ENCODE peak calls at places on chromosomes 5 and 9, in ten cellular contexts. Z is AG10803; L is BE2C; Q is mesendoderm; V is CD4-positive, alpha-beta memory T cell; C is fibroblast of pulmonary artery; E is ovary; M is BJ; K is cardiac fibroblast; F is heart right ventricle. Y is an unnamed sample.

GRCh38 chr5:57494104-57495098 is 11.8 kb upstream of the ACTBL2 start:
- DNase-seq in Z (peak), L (peak), Q (peak), V (no peak), C (peak), E (peak), M (peak), K (peak), F (peak), Y (peak)

GRCh38 chr5:59863777-59864176 is 29.7 kb downstream of the PDE4D start:
- DNase-seq in Z (peak), L (no peak), Q (no peak), V (no peak), C (no peak), E (no peak), M (no peak), K (no peak), F (no peak), Y (no peak)

GRCh38 chr9:132169672-132170392 is 8.0 kb downstream of the NTNG2 start:
- DNase-seq in Z (peak), L (peak), Q (peak), V (peak), C (peak), E (peak), M (no peak), K (peak), F (peak), Y (no peak)

GRCh38 chr9:70412678-70413426 is 1.6 kb downstream of the KLF9 start:
- DNase-seq in Z (peak), L (peak), Q (peak), V (peak), C (peak), E (peak), M (no peak), K (peak), F (peak), Y (no peak)

GRCh38 chr5:16881253-16881652 is 54.8 kb downstream of the MYO10 start:
- DNase-seq in Z (no peak), L (no peak), Q (no peak), V (no peak), C (no peak), E (no peak), M (no peak), K (no peak), F (no peak), Y (no peak)

GRCh38 chr5:127064253-127064652 is 9.0 kb downstream of the C5orf63 start:
- DNase-seq in Z (no peak), L (no peak), Q (no peak), V (no peak), C (no peak), E (no peak), M (no peak), K (no peak), F (no peak), Y (no peak)

GRCh38 chr5:35487255-35488035 is 130.2 kb upstream of the SPEF2 start:
- DNase-seq in Z (peak), L (no peak), Q (no peak), V (no peak), C (no peak), E (no peak), M (peak), K (no peak), F (no peak), Y (no peak)

GRCh38 chr9:89978185-89978584 is 373.4 kb downstream of the GADD45G start:
- DNase-seq in Z (peak), L (no peak), Q (peak), V (no peak), C (no peak), E (no peak), M (no peak), K (no peak), F (no peak), Y (no peak)

GRCh38 chr5:11719888-11720481 is 184.3 kb downstream of the CTNND2 start:
- DNase-seq in Z (no peak), L (peak), Q (peak), V (no peak), C (no peak), E (no peak), M (no peak), K (peak), F (no peak), Y (no peak)

GRCh38 chr9:13386935-13387667 is 107.6 kb upstream of the MPDZ start:
- DNase-seq in Z (peak), L (no peak), Q (no peak), V (no peak), C (peak), E (no peak), M (peak), K (peak), F (no peak), Y (peak)

GRCh38 chr5:69364414-69364813 is 4.9 kb downstream of the AK6 start:
- DNase-seq in Z (peak), L (no peak), Q (peak), V (peak), C (peak), E (no peak), M (no peak), K (peak), F (no peak), Y (no peak)

GRCh38 chr9:132670359-132670815 is at the start of gene GTF3C4:
- DNase-seq in Z (peak), L (peak), Q (no peak), V (no peak), C (peak), E (peak), M (no peak), K (peak), F (peak), Y (no peak)

GRCh38 chr9:106502930-106503329 is 360.0 kb upstream of the ZNF462 start:
- DNase-seq in Z (no peak), L (no peak), Q (no peak), V (no peak), C (no peak), E (no peak), M (no peak), K (no peak), F (no peak), Y (no peak)

GRCh38 chr5:73938938-73939320 is 312.9 kb downstream of the ARHGEF28 start:
- DNase-seq in Z (no peak), L (no peak), Q (no peak), V (no peak), C (no peak), E (no peak), M (no peak), K (no peak), F (no peak), Y (no peak)

GRCh38 chr9:129458155-129458661 is 162.7 kb downstream of the C9orf50 start:
- DNase-seq in Z (no peak), L (no peak), Q (no peak), V (peak), C (no peak), E (no peak), M (no peak), K (no peak), F (peak), Y (no peak)

GRCh38 chr9:136001231-136001630 is 40.1 kb upstream of the UBAC1 start:
- DNase-seq in Z (no peak), L (no peak), Q (no peak), V (no peak), C (no peak), E (no peak), M (no peak), K (no peak), F (no peak), Y (no peak)

GRCh38 chr5:125348936-125349335 is 602.5 kb upstream of the ZNF608 start:
- DNase-seq in Z (no peak), L (no peak), Q (no peak), V (no peak), C (no peak), E (no peak), M (no peak), K (peak), F (no peak), Y (no peak)

GRCh38 chr5:170120576-170120975 is 14.9 kb downstream of the FOXI1 start:
- DNase-seq in Z (peak), L (no peak), Q (no peak), V (no peak), C (peak), E (no peak), M (peak), K (peak), F (no peak), Y (peak)

GRCh38 chr9:96006961-96007360 is 131.5 kb downstream of the ERCC6L2 start:
- DNase-seq in Z (peak), L (no peak), Q (no peak), V (no peak), C (no peak), E (no peak), M (no peak), K (peak), F (no peak), Y (peak)

GRCh38 chr5:757346-757930 is 27.1 kb downstream of the ZDHHC11B start:
- DNase-seq in Z (no peak), L (peak), Q (no peak), V (no peak), C (no peak), E (no peak), M (no peak), K (no peak), F (no peak), Y (no peak)

GRCh38 chr5:61318374-61318773 is 13.7 kb upstream of the ZSWIM6 start:
- DNase-seq in Z (no peak), L (no peak), Q (no peak), V (no peak), C (no peak), E (no peak), M (no peak), K (no peak), F (no peak), Y (no peak)

GRCh38 chr9:109497193-109498165 is 628 bp downstream of the PTPN3 start:
- DNase-seq in Z (no peak), L (no peak), Q (no peak), V (no peak), C (no peak), E (no peak), M (no peak), K (no peak), F (no peak), Y (no peak)
- H3K4me3 ChIP-seq in Z (peak), L (no peak), Q (peak), V (no peak), C (peak), E (peak), M (peak), K (peak), F (peak), Y (peak)

GRCh38 chr9:114501786-114502682 is 3.2 kb downstream of the WHRN start:
- DNase-seq in Z (peak), L (no peak), Q (peak), V (no peak), C (no peak), E (no peak), M (no peak), K (no peak), F (no peak), Y (no peak)
- H3K4me3 ChIP-seq in Z (no peak), L (no peak), Q (no peak), V (no peak), C (no peak), E (peak), M (no peak), K (no peak), F (no peak), Y (no peak)

GRCh38 chr9:34701769-34702736 is 7.9 kb downstream of the CCL21 start:
- DNase-seq in Z (peak), L (peak), Q (peak), V (peak), C (peak), E (peak), M (peak), K (peak), F (peak), Y (peak)

GRCh38 chr9:34707130-34707529 is 2.8 kb downstream of the CCL21 start:
- DNase-seq in Z (no peak), L (no peak), Q (no peak), V (no peak), C (no peak), E (no peak), M (no peak), K (no peak), F (no peak), Y (no peak)

DNA sequence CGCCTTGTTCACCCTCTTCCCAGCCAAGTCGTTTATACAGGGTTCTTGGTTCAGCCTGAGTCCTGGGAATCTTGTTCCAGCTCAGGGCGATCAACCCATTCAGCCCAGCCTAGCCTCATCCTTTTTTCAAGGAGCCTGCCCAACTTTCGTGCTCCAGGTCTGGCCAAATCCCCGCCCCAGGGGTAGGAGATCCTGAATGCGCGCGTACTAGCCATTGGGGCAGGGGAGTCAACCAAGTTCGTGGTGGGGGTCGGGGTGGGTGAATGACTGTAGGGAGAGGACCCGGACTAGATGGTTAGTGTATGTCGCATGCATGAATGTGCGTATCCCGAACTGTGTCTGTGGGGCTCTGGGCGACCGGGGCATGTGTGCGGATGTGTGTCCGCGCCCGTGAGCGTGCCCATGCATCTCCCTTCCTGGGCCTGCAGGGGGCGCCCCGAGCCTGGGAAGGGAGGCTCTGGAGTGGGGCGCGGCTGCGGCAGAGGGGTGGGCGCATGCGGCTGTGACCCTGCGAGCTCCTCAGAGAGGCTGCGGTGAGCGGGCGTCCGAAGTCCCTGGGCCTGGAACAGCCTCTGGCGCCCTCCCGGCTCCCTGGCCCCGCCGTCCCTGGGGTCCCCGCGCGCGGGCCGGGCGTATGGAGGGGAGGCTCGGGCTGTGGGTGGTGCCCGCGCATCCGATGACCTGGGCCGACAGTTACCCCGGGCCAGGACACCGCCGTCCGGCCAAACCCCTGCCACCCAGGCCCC is 8.7 kb downstream of the CCL21 start:
- DNase-seq in Z (peak), L (peak), Q (peak), V (peak), C (peak), E (peak), M (no peak), K (peak), F (peak), Y (peak)
- H3K4me3 ChIP-seq in Z (peak), L (peak), Q (no peak), V (peak), C (peak), E (peak), M (peak), K (peak), F (peak), Y (peak)

GRCh38 chr9:36165766-36166149 is 3.4 kb upstream of the CCIN start:
- DNase-seq in Z (peak), L (no peak), Q (peak), V (no peak), C (peak), E (no peak), M (no peak), K (peak), F (no peak), Y (no peak)
- H3K4me3 ChIP-seq in Z (peak), L (no peak), Q (no peak), V (peak), C (peak), E (peak), M (peak), K (no peak), F (peak), Y (peak)

DNA sequence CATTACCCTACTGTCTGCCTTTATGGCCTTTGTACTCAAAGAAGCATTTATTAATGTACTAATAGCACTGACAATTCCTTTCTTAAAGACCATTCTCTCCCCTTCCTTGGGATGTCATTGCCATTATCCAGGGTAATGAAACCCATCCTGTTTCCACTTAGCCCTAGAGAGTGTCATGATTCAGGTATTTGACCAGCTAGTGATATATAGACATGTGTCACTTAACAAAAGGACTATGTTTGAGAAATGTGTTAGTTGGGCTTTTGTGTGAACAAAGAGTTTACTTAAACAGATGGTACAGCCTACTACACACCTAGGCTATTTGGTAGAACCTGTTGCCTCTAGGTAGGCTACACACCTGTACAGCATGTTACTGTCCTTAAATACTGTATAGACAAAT is 2.0 kb downstream of the ATP6V0E1 start:
- DNase-seq in Z (no peak), L (no peak), Q (no peak), V (no peak), C (no peak), E (no peak), M (no peak), K (no peak), F (no peak), Y (no peak)
- H3K4me3 ChIP-seq in Z (no peak), L (no peak), Q (no peak), V (no peak), C (peak), E (no peak), M (peak), K (no peak), F (no peak), Y (no peak)

GRCh38 chr5:117652001-117652639 is 1077.5 kb upstream of the SEMA6A start:
- DNase-seq in Z (no peak), L (no peak), Q (no peak), V (no peak), C (peak), E (no peak), M (no peak), K (no peak), F (no peak), Y (no peak)

GRCh38 chr5:117652640-117653280 is 1078.1 kb upstream of the SEMA6A start:
- DNase-seq in Z (no peak), L (no peak), Q (no peak), V (no peak), C (no peak), E (no peak), M (no peak), K (no peak), F (no peak), Y (no peak)

DNA sequence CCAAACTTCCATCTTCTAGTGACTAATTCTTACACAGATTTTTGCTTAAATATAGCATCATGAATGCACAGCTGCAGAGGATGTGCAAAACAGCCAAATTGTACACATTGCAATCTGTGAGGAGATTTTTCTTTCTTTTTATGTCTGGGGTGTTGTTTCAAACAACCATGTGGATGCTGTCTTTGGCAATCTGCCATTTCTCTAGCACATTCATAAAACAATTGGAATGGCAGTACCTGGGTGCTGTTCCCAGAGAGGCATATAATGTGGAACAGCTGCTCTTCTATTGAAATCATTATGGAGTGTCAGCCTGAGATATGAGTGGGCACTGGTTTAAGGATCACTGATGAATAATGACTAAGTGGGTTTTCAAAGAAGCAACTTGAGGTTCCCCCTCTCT is 1083.0 kb upstream of the SEMA6A start:
- DNase-seq in Z (no peak), L (peak), Q (no peak), V (no peak), C (peak), E (no peak), M (no peak), K (peak), F (no peak), Y (peak)
- H3K4me3 ChIP-seq in Z (no peak), L (no peak), Q (no peak), V (no peak), C (no peak), E (no peak), M (no peak), K (no peak), F (no peak), Y (no peak)

Y was measured in skeletal muscle cell.